ENCODE peak calls at places on chromosomes 13 and 19, in ten cellular contexts. C is CD8-positive, alpha-beta T cell; S is tibial nerve; I is uterus; N is sigmoid colon; L is hepatocyte; O is colonic mucosa; D is left ventricle myocardium inferior; T is CD4-positive, alpha-beta memory T cell; P is Caco-2. G is an unnamed sample.

GRCh38 chr19:35805518-35806102 is 7.0 kb downstream of the PRODH2 start:
- DNase-seq in L (no peak), P (no peak), I (no peak), T (no peak), S (no peak), D (no peak), N (peak; percentile 52), C (no peak), O (no peak), G (no peak)

GRCh38 chr13:24348797-24349515 is 39.6 kb downstream of the C1QTNF9 start:
- DNase-seq in O (peak; percentile 91), N (no peak), I (no peak), T (no peak), D (no peak), P (no peak), S (no peak), C (no peak), L (peak; percentile 26), G (peak; percentile 94)

GRCh38 chr13:87166348-87166747 is 504.8 kb upstream of the SLITRK5 start:
- DNase-seq in T (no peak), N (no peak), D (no peak), P (no peak), I (no peak), S (no peak), L (no peak), C (no peak), O (no peak), G (no peak)

GRCh38 chr19:51372649-51373504 is at the start of gene NKG7:
- DNase-seq in I (no peak), D (no peak), L (no peak), N (no peak), T (peak; percentile 54), O (no peak), P (no peak), S (no peak), C (peak; percentile 85), G (no peak)

GRCh38 chr13:106277483-106278154 is 257.8 kb downstream of the EFNB2 start:
- DNase-seq in S (no peak), I (no peak), L (no peak), N (no peak), T (no peak), C (no peak), D (peak; percentile 33), O (no peak), P (no peak), G (no peak)

GRCh38 chr19:3655402-3656072 is 28.9 kb upstream of the CACTIN start:
- DNase-seq in S (no peak), T (no peak), D (no peak), C (no peak), P (no peak), L (peak; percentile 76), I (peak; percentile 62), N (no peak), O (peak; percentile 42), G (no peak)

GRCh38 chr13:52406629-52407028 is 657 bp upstream of the THSD1 start:
- DNase-seq in S (no peak), C (no peak), T (no peak), D (no peak), L (no peak), N (no peak), I (no peak), O (no peak), P (no peak), G (no peak)

GRCh38 chr19:6532244-6532999 is 1.6 kb downstream of the TNFSF9 start:
- DNase-seq in D (no peak), O (no peak), S (no peak), P (no peak), N (no peak), I (no peak), T (no peak), C (peak; percentile 27), L (no peak), G (no peak)

GRCh38 chr19:42653841-42654240 is 59.1 kb upstream of the CEACAM8 start:
- DNase-seq in O (no peak), P (no peak), C (no peak), S (no peak), I (no peak), D (no peak), N (no peak), L (no peak), T (no peak), G (no peak)

GRCh38 chr13:29464105-29464679 is 131.3 kb downstream of the SLC7A1 start:
- DNase-seq in C (no peak), O (no peak), I (no peak), P (no peak), D (peak; percentile 29), N (no peak), L (no peak), S (no peak), T (no peak), G (no peak)

GRCh38 chr13:36006347-36006746 is 124.8 kb downstream of the DCLK1 start:
- DNase-seq in O (no peak), N (no peak), P (no peak), S (no peak), D (no peak), L (no peak), T (no peak), C (no peak), I (no peak), G (no peak)

GRCh38 chr19:13056052-13056660 is 46.5 kb downstream of the LYL1 start:
- DNase-seq in P (no peak), I (peak; percentile 79), L (peak; percentile 85), T (no peak), N (peak; percentile 89), S (peak; percentile 53), D (peak; percentile 61), O (no peak), C (no peak), G (no peak)

GRCh38 chr19:5091576-5092215 is 122.8 kb downstream of the KDM4B start:
- DNase-seq in C (no peak), T (no peak), N (no peak), L (peak; percentile 47), O (no peak), I (peak; percentile 73), S (peak; percentile 41), D (no peak), P (no peak), G (no peak)

GRCh38 chr13:113782472-113782871 is 23.4 kb downstream of the TMEM255B start:
- DNase-seq in S (no peak), O (no peak), T (no peak), P (no peak), I (no peak), L (no peak), N (no peak), D (no peak), C (no peak), G (no peak)

GRCh38 chr13:79901336-79901735 is 420.4 kb downstream of the NDFIP2 start:
- DNase-seq in D (no peak), S (no peak), P (no peak), N (no peak), C (no peak), L (no peak), O (no peak), T (no peak), I (no peak), G (no peak)

GRCh38 chr13:40672310-40673060 is 6.0 kb upstream of the FOXO1 start:
- DNase-seq in O (no peak), T (no peak), C (no peak), I (no peak), N (no peak), L (peak; percentile 53), S (no peak), D (no peak), P (no peak), G (peak; percentile 17)

GRCh38 chr13:44879452-44880058 is 109.7 kb downstream of the NUFIP1 start:
- DNase-seq in N (no peak), P (peak; percentile 52), O (peak; percentile 43), T (no peak), L (peak; percentile 38), D (no peak), C (no peak), S (no peak), I (no peak), G (peak; percentile 52)

DNA sequence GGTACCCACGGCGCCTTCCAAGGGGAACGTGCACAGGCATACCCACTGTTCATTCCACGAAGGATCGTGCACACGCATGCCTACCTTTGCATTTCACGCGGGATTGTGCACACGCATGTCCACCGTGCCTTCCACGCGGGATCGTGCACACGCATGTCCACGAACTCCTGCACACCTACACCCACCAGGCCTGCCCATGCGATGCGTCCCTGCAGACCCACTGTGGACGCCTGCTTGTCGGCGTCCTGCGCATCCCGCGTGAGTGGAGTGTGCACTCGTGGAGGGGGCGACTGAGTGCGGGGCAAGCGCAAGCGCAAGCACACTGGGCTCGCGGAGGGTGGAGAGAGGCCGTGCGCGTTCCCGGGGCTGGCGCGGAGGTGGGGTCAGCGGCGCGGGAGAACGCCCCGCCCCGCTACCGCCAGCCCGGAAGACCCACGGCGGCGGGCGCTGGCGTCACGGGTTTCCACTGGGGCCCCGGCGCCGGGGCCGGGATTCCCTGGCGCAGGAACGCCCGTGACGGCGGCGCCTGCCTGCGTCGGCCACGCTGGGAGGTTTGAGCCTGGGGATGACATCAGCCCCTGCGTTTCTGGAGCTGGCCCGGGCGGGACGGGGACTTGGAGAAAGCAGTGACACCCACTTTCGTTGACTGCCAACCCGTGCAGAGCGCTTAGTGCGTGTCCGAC is 18.7 kb downstream of the GADD45B start:
- DNase-seq in C (peak; percentile 73), P (no peak), O (peak; percentile 76), T (peak; percentile 31), L (peak; percentile 93), S (peak; percentile 46), N (peak; percentile 94), D (peak; percentile 83), I (peak; percentile 76), G (peak; percentile 81)
- H3K4me1 ChIP-seq in C (peaks cover 22% of the 10 kb centered on the region), P (peaks cover 34% of the 10 kb centered on the region), O (peaks cover 25% of the 10 kb centered on the region), T (peaks cover 23% of the 10 kb centered on the region), L (peaks cover 25% of the 10 kb centered on the region), S (peaks cover 48% of the 10 kb centered on the region), N (peaks cover 31% of the 10 kb centered on the region), D (peaks cover 44% of the 10 kb centered on the region), I (peaks cover 10% of the 10 kb centered on the region), G (peaks cover 57% of the 10 kb centered on the region)

GRCh38 chr19:18785179-18786124 is 5.7 kb downstream of the COMP start:
- DNase-seq in S (peak; percentile 81), D (peak; percentile 73), O (peak; percentile 94), P (peak; percentile 88), L (peak; percentile 84), C (peak; percentile 74), T (peak; percentile 46), I (peak; percentile 81), N (peak; percentile 83), G (peak; percentile 76)
- H3K27me3 ChIP-seq in S (peaks cover 3% of the 10 kb centered on the region), D (peaks cover 89% of the 10 kb centered on the region), O (peaks cover 51% of the 10 kb centered on the region), P (peaks cover 2% of the 10 kb centered on the region), L (peaks cover 52% of the 10 kb centered on the region), C (peaks cover 27% of the 10 kb centered on the region), T (peaks cover 17% of the 10 kb centered on the region), I (peaks cover 33% of the 10 kb centered on the region), N (peaks cover 57% of the 10 kb centered on the region), G (peaks cover 35% of the 10 kb centered on the region)

GRCh38 chr13:67223024-67223423 is 7.1 kb downstream of the PCDH9 start:
- DNase-seq in D (no peak), P (no peak), S (no peak), T (no peak), N (no peak), O (no peak), I (no peak), C (no peak), L (no peak), G (no peak)
- H3K4me3 ChIP-seq in D (peak overlapping the region; percentile 87), P (no peak overlapping the region), S (no peak overlapping the region), T (no peak overlapping the region), N (no peak overlapping the region), O (no peak overlapping the region), I (no peak overlapping the region), C (no peak overlapping the region), L (no peak overlapping the region), G (no peak overlapping the region)

DNA sequence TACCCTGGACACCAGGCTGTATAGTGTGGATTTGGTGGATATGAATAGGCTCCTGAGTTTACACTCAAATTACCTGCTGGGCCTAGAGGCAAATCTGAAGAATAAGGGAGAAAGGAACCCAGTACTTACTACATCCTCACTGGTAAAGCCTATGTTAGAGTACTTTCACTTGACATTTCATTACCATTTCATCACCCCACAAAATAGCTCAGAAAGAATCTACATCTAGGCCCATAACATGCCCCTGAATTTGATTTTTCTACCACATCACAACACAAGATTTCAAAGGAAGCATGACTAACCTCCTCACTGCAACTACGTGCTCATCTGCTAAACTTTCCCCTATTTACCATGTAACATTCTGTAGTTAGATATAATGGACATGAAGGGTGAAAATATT is 43.3 kb downstream of the VWA8 start:
- DNase-seq in T (peak; percentile 13), D (no peak), C (no peak), N (no peak), L (no peak), O (no peak), I (no peak), P (no peak), S (no peak), G (no peak)
- H3K4me1 ChIP-seq in T (peaks cover 27% of the 10 kb centered on the region), D (peaks cover 78% of the 10 kb centered on the region), C (peaks cover 24% of the 10 kb centered on the region), N (peaks cover 42% of the 10 kb centered on the region), L (peaks cover 6% of the 10 kb centered on the region), O (peaks cover 3% of the 10 kb centered on the region), I (no peaks in the 10 kb centered on the region), P (no peaks in the 10 kb centered on the region), S (peaks cover 26% of the 10 kb centered on the region), G (peaks cover 9% of the 10 kb centered on the region)

G was measured in body of pancreas.